ENCODE peak calls at places on chromosomes 2 and 18, in nine cellular contexts. One of them, this sample, is unnamed.

GRCh38 chr18:9095297-9096012 is 7.0 kb upstream of the NDUFV2 start:
- DNase-seq in EL: peak
- DNase-seq in GM12892: no peak
- DNase-seq in nucleus accumbens: no peak
- DNase-seq in colonic mucosa: no peak
- DNase-seq in activated CD4-positive, alpha-beta T cell treated with anti-CD3 and anti-CD28 coated beads, Interleukin-2, amount 50 U/mL, for 48 hours: peak
- DNase-seq in NT2/D1: no peak
- DNase-seq in astrocyte of the hippocampus: no peak
- DNase-seq in mammary epithelial cell: no peak
- DNase-seq in this sample: peak

GRCh38 chr2:69643602-69644505 is at the start of gene AAK1:
- DNase-seq in mammary epithelial cell: peak
- DNase-seq in nucleus accumbens: peak
- DNase-seq in activated CD4-positive, alpha-beta T cell treated with anti-CD3 and anti-CD28 coated beads, Interleukin-2, amount 50 U/mL, for 48 hours: peak
- DNase-seq in astrocyte of the hippocampus: peak
- DNase-seq in colonic mucosa: peak
- DNase-seq in GM12892: peak
- DNase-seq in NT2/D1: peak
- DNase-seq in EL: peak
- DNase-seq in this sample: peak

GRCh38 chr2:161569401-161569800 is 54.8 kb upstream of the SLC4A10 start:
- DNase-seq in NT2/D1: no peak
- DNase-seq in astrocyte of the hippocampus: no peak
- DNase-seq in GM12892: no peak
- DNase-seq in nucleus accumbens: no peak
- DNase-seq in mammary epithelial cell: no peak
- DNase-seq in colonic mucosa: no peak
- DNase-seq in EL: no peak
- DNase-seq in activated CD4-positive, alpha-beta T cell treated with anti-CD3 and anti-CD28 coated beads, Interleukin-2, amount 50 U/mL, for 48 hours: no peak
- DNase-seq in this sample: no peak

GRCh38 chr2:57733959-57734358 is 312.6 kb upstream of the VRK2 start:
- DNase-seq in astrocyte of the hippocampus: no peak
- DNase-seq in activated CD4-positive, alpha-beta T cell treated with anti-CD3 and anti-CD28 coated beads, Interleukin-2, amount 50 U/mL, for 48 hours: no peak
- DNase-seq in EL: no peak
- DNase-seq in mammary epithelial cell: no peak
- DNase-seq in NT2/D1: no peak
- DNase-seq in GM12892: no peak
- DNase-seq in nucleus accumbens: no peak
- DNase-seq in colonic mucosa: no peak
- DNase-seq in this sample: no peak

GRCh38 chr18:8177330-8178016 is 431.8 kb upstream of the RAB12 start:
- DNase-seq in EL: no peak
- DNase-seq in astrocyte of the hippocampus: peak
- DNase-seq in mammary epithelial cell: peak
- DNase-seq in GM12892: no peak
- DNase-seq in activated CD4-positive, alpha-beta T cell treated with anti-CD3 and anti-CD28 coated beads, Interleukin-2, amount 50 U/mL, for 48 hours: no peak
- DNase-seq in NT2/D1: no peak
- DNase-seq in nucleus accumbens: no peak
- DNase-seq in colonic mucosa: no peak
- DNase-seq in this sample: no peak

GRCh38 chr2:151381266-151381665 is 23.9 kb downstream of the TNFAIP6 start:
- DNase-seq in NT2/D1: no peak
- DNase-seq in EL: peak
- DNase-seq in colonic mucosa: no peak
- DNase-seq in activated CD4-positive, alpha-beta T cell treated with anti-CD3 and anti-CD28 coated beads, Interleukin-2, amount 50 U/mL, for 48 hours: no peak
- DNase-seq in mammary epithelial cell: no peak
- DNase-seq in nucleus accumbens: no peak
- DNase-seq in astrocyte of the hippocampus: peak
- DNase-seq in GM12892: no peak
- DNase-seq in this sample: no peak

GRCh38 chr2:238570926-238571325 is 144.2 kb downstream of the ASB1 start:
- DNase-seq in nucleus accumbens: no peak
- DNase-seq in mammary epithelial cell: no peak
- DNase-seq in colonic mucosa: no peak
- DNase-seq in activated CD4-positive, alpha-beta T cell treated with anti-CD3 and anti-CD28 coated beads, Interleukin-2, amount 50 U/mL, for 48 hours: no peak
- DNase-seq in GM12892: no peak
- DNase-seq in EL: no peak
- DNase-seq in astrocyte of the hippocampus: no peak
- DNase-seq in NT2/D1: no peak
- DNase-seq in this sample: no peak

GRCh38 chr2:160970052-160970846 is 190.0 kb upstream of the TANK start:
- DNase-seq in activated CD4-positive, alpha-beta T cell treated with anti-CD3 and anti-CD28 coated beads, Interleukin-2, amount 50 U/mL, for 48 hours: no peak
- DNase-seq in astrocyte of the hippocampus: peak
- DNase-seq in mammary epithelial cell: peak
- DNase-seq in colonic mucosa: peak
- DNase-seq in EL: peak
- DNase-seq in GM12892: no peak
- DNase-seq in NT2/D1: peak
- DNase-seq in nucleus accumbens: no peak
- DNase-seq in this sample: no peak

GRCh38 chr2:241796610-241797138 is 12.3 kb upstream of the NEU4 start:
- DNase-seq in mammary epithelial cell: no peak
- DNase-seq in astrocyte of the hippocampus: no peak
- DNase-seq in colonic mucosa: peak
- DNase-seq in activated CD4-positive, alpha-beta T cell treated with anti-CD3 and anti-CD28 coated beads, Interleukin-2, amount 50 U/mL, for 48 hours: no peak
- DNase-seq in EL: no peak
- DNase-seq in NT2/D1: no peak
- DNase-seq in GM12892: no peak
- DNase-seq in nucleus accumbens: no peak
- DNase-seq in this sample: no peak

GRCh38 chr2:10194021-10194820 is 71.7 kb downstream of the RRM2 start:
- DNase-seq in colonic mucosa: no peak
- DNase-seq in activated CD4-positive, alpha-beta T cell treated with anti-CD3 and anti-CD28 coated beads, Interleukin-2, amount 50 U/mL, for 48 hours: no peak
- DNase-seq in GM12892: no peak
- DNase-seq in astrocyte of the hippocampus: peak
- DNase-seq in NT2/D1: no peak
- DNase-seq in nucleus accumbens: no peak
- DNase-seq in mammary epithelial cell: no peak
- DNase-seq in EL: peak
- DNase-seq in this sample: no peak

GRCh38 chr2:14951569-14952285 is 319.2 kb downstream of the LRATD1 start:
- DNase-seq in nucleus accumbens: no peak
- DNase-seq in activated CD4-positive, alpha-beta T cell treated with anti-CD3 and anti-CD28 coated beads, Interleukin-2, amount 50 U/mL, for 48 hours: no peak
- DNase-seq in GM12892: no peak
- DNase-seq in NT2/D1: no peak
- DNase-seq in colonic mucosa: no peak
- DNase-seq in mammary epithelial cell: peak
- DNase-seq in EL: no peak
- DNase-seq in astrocyte of the hippocampus: no peak
- DNase-seq in this sample: no peak

GRCh38 chr2:130878316-130878715 is 41.6 kb downstream of the ARHGEF4 start:
- DNase-seq in mammary epithelial cell: no peak
- DNase-seq in nucleus accumbens: no peak
- DNase-seq in EL: no peak
- DNase-seq in activated CD4-positive, alpha-beta T cell treated with anti-CD3 and anti-CD28 coated beads, Interleukin-2, amount 50 U/mL, for 48 hours: no peak
- DNase-seq in astrocyte of the hippocampus: no peak
- DNase-seq in GM12892: no peak
- DNase-seq in NT2/D1: no peak
- DNase-seq in colonic mucosa: no peak
- DNase-seq in this sample: no peak

GRCh38 chr2:172097557-172098131 is 5.1 kb downstream of the DLX2 start:
- DNase-seq in astrocyte of the hippocampus: no peak
- DNase-seq in activated CD4-positive, alpha-beta T cell treated with anti-CD3 and anti-CD28 coated beads, Interleukin-2, amount 50 U/mL, for 48 hours: no peak
- DNase-seq in colonic mucosa: no peak
- DNase-seq in nucleus accumbens: no peak
- DNase-seq in mammary epithelial cell: peak
- DNase-seq in GM12892: no peak
- DNase-seq in EL: peak
- DNase-seq in NT2/D1: no peak
- DNase-seq in this sample: no peak

GRCh38 chr2:46847185-46847710 is 68.4 kb downstream of the MCFD2 start:
- DNase-seq in astrocyte of the hippocampus: peak
- DNase-seq in GM12892: no peak
- DNase-seq in nucleus accumbens: peak
- DNase-seq in EL: peak
- DNase-seq in NT2/D1: no peak
- DNase-seq in mammary epithelial cell: peak
- DNase-seq in colonic mucosa: peak
- DNase-seq in activated CD4-positive, alpha-beta T cell treated with anti-CD3 and anti-CD28 coated beads, Interleukin-2, amount 50 U/mL, for 48 hours: no peak
- DNase-seq in this sample: no peak

GRCh38 chr2:151359768-151360167 is 2.4 kb downstream of the TNFAIP6 start:
- DNase-seq in colonic mucosa: no peak
- DNase-seq in mammary epithelial cell: no peak
- DNase-seq in astrocyte of the hippocampus: no peak
- DNase-seq in NT2/D1: no peak
- DNase-seq in EL: no peak
- DNase-seq in nucleus accumbens: no peak
- DNase-seq in GM12892: no peak
- DNase-seq in activated CD4-positive, alpha-beta T cell treated with anti-CD3 and anti-CD28 coated beads, Interleukin-2, amount 50 U/mL, for 48 hours: no peak
- DNase-seq in this sample: no peak

GRCh38 chr2:212921711-212922110 is 229.7 kb downstream of the IKZF2 start:
- DNase-seq in mammary epithelial cell: no peak
- DNase-seq in colonic mucosa: no peak
- DNase-seq in NT2/D1: no peak
- DNase-seq in nucleus accumbens: no peak
- DNase-seq in GM12892: no peak
- DNase-seq in activated CD4-positive, alpha-beta T cell treated with anti-CD3 and anti-CD28 coated beads, Interleukin-2, amount 50 U/mL, for 48 hours: no peak
- DNase-seq in EL: no peak
- DNase-seq in astrocyte of the hippocampus: no peak
- DNase-seq in this sample: no peak

GRCh38 chr18:9997711-9998110 is 83.9 kb downstream of the VAPA start:
- DNase-seq in mammary epithelial cell: no peak
- DNase-seq in GM12892: no peak
- DNase-seq in EL: no peak
- DNase-seq in NT2/D1: no peak
- DNase-seq in activated CD4-positive, alpha-beta T cell treated with anti-CD3 and anti-CD28 coated beads, Interleukin-2, amount 50 U/mL, for 48 hours: no peak
- DNase-seq in colonic mucosa: no peak
- DNase-seq in nucleus accumbens: no peak
- DNase-seq in astrocyte of the hippocampus: no peak
- DNase-seq in this sample: no peak

GRCh38 chr2:71945133-71945959 is 202.3 kb downstream of the CYP26B1 start:
- DNase-seq in activated CD4-positive, alpha-beta T cell treated with anti-CD3 and anti-CD28 coated beads, Interleukin-2, amount 50 U/mL, for 48 hours: no peak
- DNase-seq in EL: no peak
- DNase-seq in GM12892: no peak
- DNase-seq in colonic mucosa: no peak
- DNase-seq in NT2/D1: no peak
- DNase-seq in nucleus accumbens: no peak
- DNase-seq in mammary epithelial cell: no peak
- DNase-seq in astrocyte of the hippocampus: no peak
- DNase-seq in this sample: no peak

GRCh38 chr2:122180972-122181371 is 425.5 kb downstream of the TSN start:
- DNase-seq in nucleus accumbens: no peak
- DNase-seq in activated CD4-positive, alpha-beta T cell treated with anti-CD3 and anti-CD28 coated beads, Interleukin-2, amount 50 U/mL, for 48 hours: no peak
- DNase-seq in NT2/D1: no peak
- DNase-seq in EL: peak
- DNase-seq in GM12892: no peak
- DNase-seq in colonic mucosa: no peak
- DNase-seq in mammary epithelial cell: no peak
- DNase-seq in astrocyte of the hippocampus: no peak
- DNase-seq in this sample: no peak

GRCh38 chr2:65417509-65418085 is 14.8 kb downstream of the SPRED2 start:
- DNase-seq in activated CD4-positive, alpha-beta T cell treated with anti-CD3 and anti-CD28 coated beads, Interleukin-2, amount 50 U/mL, for 48 hours: no peak
- DNase-seq in astrocyte of the hippocampus: no peak
- DNase-seq in GM12892: no peak
- DNase-seq in mammary epithelial cell: no peak
- DNase-seq in NT2/D1: no peak
- DNase-seq in colonic mucosa: no peak
- DNase-seq in nucleus accumbens: no peak
- DNase-seq in EL: no peak
- DNase-seq in this sample: no peak

GRCh38 chr2:186544255-186544675 is 45.6 kb upstream of the ITGAV start:
- DNase-seq in astrocyte of the hippocampus: peak
- DNase-seq in nucleus accumbens: no peak
- DNase-seq in EL: peak
- DNase-seq in mammary epithelial cell: peak
- DNase-seq in NT2/D1: no peak
- DNase-seq in activated CD4-positive, alpha-beta T cell treated with anti-CD3 and anti-CD28 coated beads, Interleukin-2, amount 50 U/mL, for 48 hours: no peak
- DNase-seq in GM12892: no peak
- DNase-seq in colonic mucosa: no peak
- DNase-seq in this sample: no peak

GRCh38 chr2:106054880-106055655 is 139.0 kb downstream of the UXS1 start:
- DNase-seq in colonic mucosa: no peak
- DNase-seq in GM12892: no peak
- DNase-seq in activated CD4-positive, alpha-beta T cell treated with anti-CD3 and anti-CD28 coated beads, Interleukin-2, amount 50 U/mL, for 48 hours: no peak
- DNase-seq in astrocyte of the hippocampus: no peak
- DNase-seq in nucleus accumbens: no peak
- DNase-seq in mammary epithelial cell: no peak
- DNase-seq in EL: no peak
- DNase-seq in NT2/D1: no peak
- DNase-seq in this sample: no peak

GRCh38 chr2:229429529-229430067 is 158.5 kb upstream of the PID1 start:
- DNase-seq in activated CD4-positive, alpha-beta T cell treated with anti-CD3 and anti-CD28 coated beads, Interleukin-2, amount 50 U/mL, for 48 hours: no peak
- DNase-seq in EL: no peak
- DNase-seq in nucleus accumbens: no peak
- DNase-seq in astrocyte of the hippocampus: no peak
- DNase-seq in GM12892: no peak
- DNase-seq in mammary epithelial cell: no peak
- DNase-seq in NT2/D1: no peak
- DNase-seq in colonic mucosa: no peak
- DNase-seq in this sample: no peak

GRCh38 chr2:189799531-189799930 is 15.3 kb downstream of the PMS1 start:
- DNase-seq in EL: peak
- DNase-seq in nucleus accumbens: no peak
- DNase-seq in astrocyte of the hippocampus: peak
- DNase-seq in NT2/D1: no peak
- DNase-seq in mammary epithelial cell: peak
- DNase-seq in activated CD4-positive, alpha-beta T cell treated with anti-CD3 and anti-CD28 coated beads, Interleukin-2, amount 50 U/mL, for 48 hours: no peak
- DNase-seq in colonic mucosa: no peak
- DNase-seq in GM12892: no peak
- DNase-seq in this sample: no peak